ENCODE peak calls at places on chromosomes 2 and 18, in five cellular contexts. C is body of pancreas, R is breast epithelium, T is stomach, X is A549. J is an unnamed sample.

GRCh38 chr2:31191931-31192330 is 25.4 kb downstream of the CAPN14 start:
- DNase-seq in C (no peak), R (no peak), T (no peak), X (no peak), J (no peak)

GRCh38 chr18:23943903-23944624 is 70.5 kb upstream of the TTC39C start:
- DNase-seq in C (no peak), R (no peak), T (no peak), X (no peak), J (no peak)

GRCh38 chr18:49842656-49843055 is 29.3 kb upstream of the ACAA2 start:
- DNase-seq in C (no peak), R (no peak), T (no peak), X (no peak), J (no peak)

GRCh38 chr18:44887227-44887631 is 206.5 kb downstream of the SETBP1 start:
- DNase-seq in C (peak), R (no peak), T (peak), X (peak), J (no peak)

GRCh38 chr2:10424051-10424450 is 24.1 kb downstream of the ODC1 start:
- DNase-seq in C (no peak), R (no peak), T (no peak), X (no peak), J (peak)

GRCh38 chr2:8625399-8626283 is 56.2 kb upstream of the ID2 start:
- DNase-seq in C (peak), R (no peak), T (no peak), X (no peak), J (no peak)

GRCh38 chr2:27954261-27954673 is 63.7 kb downstream of the BABAM2 start:
- DNase-seq in C (no peak), R (no peak), T (no peak), X (no peak), J (no peak)

GRCh38 chr2:182951948-182952663 is 85.7 kb upstream of the FRZB start:
- DNase-seq in C (no peak), R (no peak), T (no peak), X (no peak), J (no peak)

GRCh38 chr2:218569661-218570500 is 1.2 kb downstream of the CNOT9 start:
- DNase-seq in C (peak), R (no peak), T (peak), X (no peak), J (no peak)

GRCh38 chr2:12424219-12424618 is 292.5 kb upstream of the TRIB2 start:
- DNase-seq in C (no peak), R (no peak), T (no peak), X (no peak), J (no peak)

GRCh38 chr2:43826305-43827250 is 12.1 kb downstream of the ABCG5 start:
- DNase-seq in C (no peak), R (no peak), T (no peak), X (no peak), J (no peak)

GRCh38 chr2:132253496-132254305 is 91.9 kb upstream of the ANKRD30BL start:
- DNase-seq in C (no peak), R (no peak), T (no peak), X (no peak), J (no peak)

GRCh38 chr2:119256574-119256921 is 32.9 kb downstream of the STEAP3 start:
- DNase-seq in C (no peak), R (no peak), T (no peak), X (no peak), J (no peak)

GRCh38 chr18:21735452-21736015 is 5.1 kb upstream of the MIB1 start:
- DNase-seq in C (peak), R (no peak), T (peak), X (no peak), J (no peak)

GRCh38 chr2:109638807-109639206 is 24.6 kb downstream of the SOWAHC start:
- DNase-seq in C (peak), R (no peak), T (no peak), X (no peak), J (no peak)

GRCh38 chr2:58240938-58241755 is at the start of gene FANCL:
- DNase-seq in C (peak), R (peak), T (peak), X (peak), J (peak)
- TF ChIP-seq POLR2A in C (no peak), R (no peak), T (no peak), X (peak), J (peak)

DNA sequence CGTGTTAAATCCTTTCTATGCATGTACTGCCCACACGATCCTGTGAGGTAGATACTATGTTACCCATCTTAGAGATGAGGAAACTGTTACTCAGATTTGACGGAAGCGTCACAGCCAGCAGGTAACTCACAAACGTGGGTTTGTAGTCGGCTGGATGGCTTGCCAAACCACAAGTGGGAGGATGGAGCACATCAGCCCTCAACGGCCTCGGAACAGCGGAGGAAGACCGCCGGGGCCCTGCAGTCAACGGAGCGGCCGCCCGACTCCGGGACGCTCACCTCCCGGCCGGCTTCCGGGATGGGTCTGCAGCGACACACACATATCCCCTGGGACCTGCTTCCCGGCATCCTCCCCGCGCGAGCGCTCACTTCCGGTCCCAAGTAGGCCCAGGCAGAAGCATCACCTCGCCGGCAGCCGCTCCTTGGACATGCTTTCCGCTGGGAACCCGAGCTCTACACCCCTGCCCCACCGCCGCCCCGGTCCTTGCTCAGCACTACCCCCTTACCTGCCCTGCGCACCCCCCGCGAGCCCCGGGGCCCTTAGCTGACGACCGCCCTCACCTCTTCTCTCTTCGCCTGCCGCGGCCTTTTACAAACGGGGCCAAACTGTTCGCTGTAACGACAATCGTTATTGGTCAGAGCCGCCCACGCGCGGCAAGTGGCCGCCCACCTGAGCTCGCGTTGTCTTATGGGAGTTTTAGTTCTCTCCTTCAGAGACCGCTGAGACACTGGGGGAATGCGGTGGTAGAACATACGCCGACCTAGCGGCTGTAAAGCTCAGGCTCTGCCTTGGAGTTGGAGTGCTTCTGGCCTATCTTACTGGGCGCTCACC is at the start of gene C2orf42:
- DNase-seq in C (peak), R (peak), T (peak), X (peak), J (peak)
- TF ChIP-seq POLR2A in C (peak), R (peak), T (peak), X (peak), J (peak)

GRCh38 chr2:64025741-64026140 is 6.5 kb upstream of the VPS54 start:
- DNase-seq in C (no peak), R (no peak), T (no peak), X (no peak), J (no peak)

GRCh38 chr2:64021578-64021977 is 2.4 kb upstream of the VPS54 start:
- DNase-seq in C (no peak), R (no peak), T (no peak), X (no peak), J (no peak)

GRCh38 chr2:64024259-64024949 is 5.2 kb upstream of the VPS54 start:
- DNase-seq in C (no peak), R (no peak), T (no peak), X (no peak), J (no peak)

GRCh38 chr2:64019975-64020281 is 700 bp upstream of the VPS54 start:
- DNase-seq in C (no peak), R (no peak), T (no peak), X (no peak), J (no peak)

GRCh38 chr2:64023485-64024258 is 4.4 kb upstream of the VPS54 start:
- DNase-seq in C (no peak), R (no peak), T (no peak), X (no peak), J (no peak)
- TF ChIP-seq POLR2A in C (no peak), R (no peak), T (no peak), X (no peak), J (no peak)

GRCh38 chr2:111119847-111120252 is 864 bp upstream of the BCL2L11 start:
- DNase-seq in C (no peak), R (no peak), T (no peak), X (no peak), J (no peak)

GRCh38 chr2:111121873-111122630 is 1.3 kb downstream of the BCL2L11 start:
- DNase-seq in C (peak), R (peak), T (peak), X (peak), J (peak)

GRCh38 chr2:111120253-111121027 is at the start of gene BCL2L11:
- DNase-seq in C (peak), R (peak), T (peak), X (peak), J (peak)

GRCh38 chr2:111122631-111123421 is 2.1 kb downstream of the BCL2L11 start:
- DNase-seq in C (peak), R (peak), T (peak), X (peak), J (peak)

DNA sequence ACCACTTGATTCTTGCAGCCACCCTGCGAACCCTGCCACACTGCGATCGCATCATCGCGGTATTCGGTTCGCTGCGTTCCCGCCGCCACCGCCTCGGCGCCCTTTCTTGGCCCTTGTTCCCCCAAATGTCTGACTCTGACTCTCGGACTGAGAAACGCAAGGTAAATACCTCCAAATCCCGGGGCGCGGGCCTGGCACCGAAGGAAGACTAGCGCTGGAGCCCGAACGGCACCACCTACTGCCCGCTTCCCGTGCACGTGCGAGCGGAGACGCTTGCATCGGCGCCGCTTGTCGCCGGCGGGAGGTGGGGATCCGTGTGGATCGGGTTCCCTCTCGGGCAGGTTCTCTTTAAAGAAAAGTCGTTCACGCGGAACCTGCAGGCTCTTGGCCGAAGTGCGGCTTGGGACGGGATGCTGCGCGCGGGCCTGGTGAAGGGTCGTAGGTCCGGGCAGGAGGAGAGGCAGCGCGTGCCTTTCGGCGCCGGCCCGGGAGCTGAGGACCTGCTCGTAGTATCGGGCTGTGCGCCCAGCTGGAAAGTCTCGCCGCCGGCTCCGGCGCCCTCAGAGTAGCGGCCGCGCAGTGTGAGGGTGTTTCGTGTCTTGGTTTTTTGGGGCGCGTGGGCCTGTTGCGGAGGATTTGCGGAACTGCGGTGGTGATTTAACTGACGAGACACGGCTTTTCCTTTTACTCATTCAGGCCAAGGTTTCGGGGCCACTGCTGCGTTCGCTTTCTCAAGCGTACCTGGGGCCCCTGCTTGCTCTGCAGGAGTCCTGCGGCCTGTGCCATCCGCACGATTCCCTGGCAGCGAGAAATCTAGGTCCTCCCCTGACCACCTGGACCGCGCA is 536 bp downstream of the BCL2L11 start:
- DNase-seq in C (peak), R (peak), T (peak), X (no peak), J (peak)
- TF ChIP-seq POLR2A in C (no peak), R (no peak), T (no peak), X (no peak), J (no peak)

DNA sequence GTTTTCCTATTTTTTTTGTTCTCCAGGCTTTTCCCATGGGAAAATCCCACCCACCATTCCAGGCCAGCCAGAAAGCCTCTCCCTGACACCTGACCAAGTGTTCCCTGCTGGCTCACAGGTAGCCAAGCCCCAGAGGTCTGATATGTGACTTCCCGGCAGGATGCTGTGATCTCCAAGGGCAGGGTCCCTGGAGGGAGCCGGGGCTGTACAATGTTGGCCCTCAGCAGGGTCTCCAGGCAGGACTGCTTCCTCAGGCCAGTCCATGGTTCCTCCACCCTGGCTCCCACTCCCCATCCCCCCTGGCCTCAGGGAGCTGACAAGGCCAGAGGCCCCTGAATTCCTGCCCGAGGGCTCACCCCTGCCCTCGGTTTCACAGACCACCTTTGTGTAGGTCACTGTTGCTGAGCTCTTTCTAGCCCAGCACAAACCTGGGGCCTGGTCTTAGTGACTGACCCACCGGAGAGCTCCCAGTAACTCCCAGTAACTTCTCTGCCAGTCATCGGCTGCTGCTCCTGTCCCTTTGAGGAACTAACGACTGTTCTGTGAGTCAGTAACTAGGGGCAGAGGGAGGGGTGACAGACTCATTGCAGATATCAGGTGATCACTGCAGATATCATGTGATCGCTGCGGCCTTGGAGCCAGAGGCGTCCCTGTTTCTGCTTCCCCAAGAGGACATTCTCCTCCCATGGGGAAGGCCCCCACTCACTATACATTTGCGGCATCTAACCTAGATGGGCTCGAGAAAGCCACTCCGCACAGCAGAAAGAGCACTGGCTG is 38.7 kb downstream of the SDC1 start:
- DNase-seq in C (peak), R (no peak), T (peak), X (peak), J (peak)
- TF ChIP-seq POLR2A in C (no peak), R (no peak), T (no peak), X (no peak), J (peak)

GRCh38 chr18:76875390-76876330 is 53.3 kb downstream of the ZNF236 start:
- DNase-seq in C (peak), R (no peak), T (peak), X (peak), J (no peak)
- TF ChIP-seq POLR2A in C (no peak), R (no peak), T (no peak), X (no peak), J (no peak)

J was measured in H54.